ENCODE peak calls at places on chromosomes 16 and 17, in seven cellular contexts. T, G, W, U, Y, O and P are unnamed samples. For H3K4me1, the result is how much of the 10 kb centered on the place peaks cover.

GRCh38 chr16:9370071-9370491 is 278.6 kb downstream of the HAPSTR1 start:
- DNase-seq in T (no peak), G (no peak), W (no peak), U (no peak), Y (peak), O (peak), P (no peak)

GRCh38 chr17:49616086-49616485 is 40.4 kb downstream of the NXPH3 start:
- DNase-seq in T (no peak), G (no peak), W (no peak), U (no peak), Y (no peak), O (no peak), P (no peak)

GRCh38 chr17:79036609-79037008 is 12.6 kb downstream of the C1QTNF1 start:
- DNase-seq in T (peak), G (no peak), W (no peak), U (no peak), Y (no peak), O (peak), P (no peak)

GRCh38 chr17:10681866-10682446 is 15.4 kb downstream of the SCO1 start:
- DNase-seq in T (peak), G (no peak), W (no peak), U (no peak), Y (no peak), O (no peak), P (no peak)

GRCh38 chr16:9695152-9695551 is 487.1 kb downstream of the GRIN2A start:
- DNase-seq in T (no peak), G (no peak), W (no peak), U (no peak), Y (no peak), O (no peak), P (no peak)

GRCh38 chr17:37829446-37830142 is 84.7 kb upstream of the HNF1B start:
- DNase-seq in T (no peak), G (no peak), W (no peak), U (no peak), Y (no peak), O (no peak), P (no peak)

GRCh38 chr17:37642706-37643105 is 540 bp downstream of the DDX52 start:
- DNase-seq in T (peak), G (no peak), W (no peak), U (no peak), Y (no peak), O (no peak), P (peak)

GRCh38 chr17:61157246-61157887 is 242.3 kb upstream of the TBX2 start:
- DNase-seq in T (peak), G (no peak), W (no peak), U (no peak), Y (no peak), O (peak), P (peak)

GRCh38 chr17:73228748-73229236 is 32.9 kb downstream of the CPSF4L start:
- DNase-seq in T (peak), G (no peak), W (no peak), U (peak), Y (peak), O (peak), P (peak)

GRCh38 chr16:17225551-17225950 is 245.2 kb downstream of the XYLT1 start:
- DNase-seq in T (no peak), G (no peak), W (no peak), U (no peak), Y (no peak), O (no peak), P (no peak)
- H3K27ac ChIP-seq in T (no peak), G (no peak), W (peak), U (no peak), Y (no peak), O (peak), P (no peak)

GRCh38 chr17:74326506-74326905 is 480 bp downstream of the KIF19 start:
- DNase-seq in T (no peak), G (no peak), W (no peak), U (no peak), Y (no peak), O (no peak), P (no peak)
- H3K4me3 ChIP-seq in T (peak), G (peak), W (peak), U (peak), Y (peak), O (peak), P (no peak)

GRCh38 chr16:87819282-87819681 is 50.0 kb downstream of the SLC7A5 start:
- DNase-seq in T (no peak), G (no peak), W (no peak), U (no peak), Y (no peak), O (no peak), P (no peak)

GRCh38 chr16:87821346-87822001 is 47.8 kb downstream of the SLC7A5 start:
- DNase-seq in T (no peak), G (no peak), W (no peak), U (no peak), Y (no peak), O (peak), P (peak)

GRCh38 chr16:87822002-87822390 is 47.3 kb downstream of the SLC7A5 start:
- DNase-seq in T (no peak), G (no peak), W (no peak), U (no peak), Y (no peak), O (no peak), P (peak)

GRCh38 chr16:87818533-87819161 is 50.7 kb downstream of the SLC7A5 start:
- DNase-seq in T (no peak), G (no peak), W (no peak), U (no peak), Y (no peak), O (peak), P (no peak)

GRCh38 chr16:87819983-87820382 is 49.3 kb downstream of the SLC7A5 start:
- DNase-seq in T (no peak), G (no peak), W (no peak), U (peak), Y (no peak), O (no peak), P (no peak)
- H3K4me1 ChIP-seq in T (under half), G (under half), W (under half), U (under half), Y (under half), O (under half), P (under half)

GRCh38 chr17:80512233-80512632 is 32.4 kb upstream of the RPTOR start:
- DNase-seq in T (no peak), G (no peak), W (no peak), U (no peak), Y (no peak), O (no peak), P (peak)
- H3K27ac ChIP-seq in T (no peak), G (no peak), W (no peak), U (no peak), Y (no peak), O (no peak), P (no peak)

DNA sequence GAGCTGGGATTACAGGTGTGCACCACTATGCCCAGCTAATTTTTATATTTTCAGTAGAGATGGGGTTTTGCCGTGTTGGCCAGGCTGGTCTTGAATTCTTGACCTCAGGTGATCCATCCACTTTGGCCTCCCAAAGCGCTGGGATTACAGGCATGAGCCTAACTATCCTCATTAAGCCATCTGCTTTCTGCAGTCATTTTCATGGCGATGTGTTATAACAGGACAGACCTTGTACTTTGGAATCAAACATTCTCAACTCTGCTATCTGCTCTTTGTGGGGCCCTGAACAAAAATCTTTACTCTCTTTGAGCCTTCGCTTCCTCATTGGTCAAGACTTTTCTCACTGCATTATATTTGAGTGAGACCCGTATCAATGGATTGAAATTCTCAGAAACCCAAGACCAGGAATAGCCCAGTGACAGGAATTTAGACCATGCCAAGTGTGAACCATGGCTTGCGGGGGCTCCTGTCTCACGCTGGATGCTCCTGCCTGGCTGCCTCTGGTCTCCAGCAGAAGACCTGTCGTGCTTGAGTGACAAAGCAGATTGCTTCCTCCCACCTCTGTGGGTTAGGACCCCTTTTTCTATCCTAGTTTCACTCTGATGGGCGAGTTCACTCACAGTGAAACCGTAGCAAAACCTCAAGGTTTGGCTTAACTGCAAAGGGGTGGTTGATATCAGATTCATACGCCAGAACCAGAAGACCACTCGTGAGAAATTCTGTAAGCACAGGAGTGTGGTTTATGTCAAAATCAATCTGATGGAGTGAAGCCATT is 519.1 kb downstream of the MAF start:
- DNase-seq in T (no peak), G (no peak), W (no peak), U (no peak), Y (no peak), O (no peak), P (no peak)
- H3K4me3 ChIP-seq in T (no peak), G (no peak), W (no peak), U (no peak), Y (no peak), O (no peak), P (no peak)

GRCh38 chr16:2147981-2148671 is at the start of gene RAB26:
- DNase-seq in T (peak), G (peak), W (peak), U (peak), Y (peak), O (peak), P (peak)
- H3K4me1 ChIP-seq in T (under half), G (under half), W (under half), U (under half), Y (under half), O (under half), P (under half)

DNA sequence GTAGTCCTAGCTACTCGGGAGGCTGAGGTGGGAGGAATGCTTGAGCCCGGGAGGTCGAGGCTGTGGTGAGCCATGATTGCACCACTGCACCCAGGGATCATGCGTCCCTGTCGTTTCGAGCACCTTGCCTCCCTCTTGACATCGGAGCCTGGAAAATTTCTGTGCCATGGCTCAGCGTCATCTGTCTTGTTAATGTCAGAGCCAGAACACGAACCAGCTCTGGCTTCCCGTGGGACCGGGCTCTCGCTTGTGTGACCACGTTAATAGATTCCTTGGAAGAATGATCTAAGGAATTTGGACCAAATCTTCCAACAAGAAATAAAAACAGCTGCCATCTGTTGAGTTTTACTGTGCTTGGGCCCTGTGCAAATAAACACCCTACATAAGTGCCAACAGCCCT is 117.7 kb downstream of the ABCC1 start:
- DNase-seq in T (no peak), G (peak), W (no peak), U (no peak), Y (no peak), O (no peak), P (no peak)
- H3K27ac ChIP-seq in T (no peak), G (no peak), W (peak), U (no peak), Y (no peak), O (no peak), P (no peak)